ENCODE peak calls at places on chromosomes 3 and 15, in eight cellular contexts. I, F, L, O, R, G, V and A are unnamed samples.

GRCh38 chr3:129228891-129229585 is 20.4 kb upstream of the COPG1 start:
- DNase-seq in I (peak), F (no peak), L (peak), O (no peak), R (no peak), G (no peak), V (no peak), A (no peak)

GRCh38 chr15:66896611-66897010 is 168.8 kb upstream of the SMAD3 start:
- DNase-seq in I (no peak), F (no peak), L (no peak), O (no peak), R (no peak), G (no peak), V (peak), A (no peak)

GRCh38 chr3:157442729-157443128 is 6.1 kb downstream of the PTX3 start:
- DNase-seq in I (no peak), F (no peak), L (no peak), O (peak), R (no peak), G (no peak), V (no peak), A (no peak)

GRCh38 chr3:114504941-114505632 is 211.3 kb downstream of the TIGIT start:
- DNase-seq in I (no peak), F (no peak), L (no peak), O (no peak), R (no peak), G (no peak), V (no peak), A (no peak)

GRCh38 chr15:61659571-61660190 is 400.6 kb downstream of the VPS13C start:
- DNase-seq in I (no peak), F (no peak), L (no peak), O (no peak), R (no peak), G (no peak), V (no peak), A (no peak)

GRCh38 chr3:47731066-47731465 is 50.6 kb downstream of the SMARCC1 start:
- DNase-seq in I (no peak), F (no peak), L (no peak), O (no peak), R (no peak), G (no peak), V (no peak), A (no peak)

GRCh38 chr3:13710251-13710650 is 161.3 kb downstream of the FBLN2 start:
- DNase-seq in I (no peak), F (no peak), L (peak), O (no peak), R (peak), G (no peak), V (peak), A (no peak)

GRCh38 chr3:32564195-32564594 is 6.5 kb downstream of the DYNC1LI1 start:
- DNase-seq in I (no peak), F (no peak), L (no peak), O (no peak), R (no peak), G (no peak), V (no peak), A (no peak)

GRCh38 chr3:124829819-124830554 is 57.2 kb downstream of the ITGB5 start:
- DNase-seq in I (no peak), F (no peak), L (no peak), O (no peak), R (no peak), G (no peak), V (peak), A (no peak)

GRCh38 chr15:35481992-35482391 is 64.0 kb downstream of the DPH6 start:
- DNase-seq in I (no peak), F (no peak), L (no peak), O (no peak), R (no peak), G (no peak), V (no peak), A (no peak)

GRCh38 chr3:175410251-175410650 is 551.1 kb downstream of the NAALADL2 start:
- DNase-seq in I (no peak), F (no peak), L (no peak), O (no peak), R (no peak), G (no peak), V (no peak), A (no peak)

GRCh38 chr3:25690768-25691548 is 26.3 kb upstream of the TOP2B start:
- DNase-seq in I (no peak), F (no peak), L (no peak), O (no peak), R (no peak), G (no peak), V (no peak), A (no peak)

GRCh38 chr3:190716961-190717360 is 145.5 kb downstream of the GMNC start:
- DNase-seq in I (no peak), F (no peak), L (no peak), O (no peak), R (no peak), G (no peak), V (no peak), A (no peak)

GRCh38 chr3:100040846-100041245 is 73.5 kb downstream of the FILIP1L start:
- DNase-seq in I (peak), F (no peak), L (no peak), O (no peak), R (no peak), G (no peak), V (no peak), A (no peak)

GRCh38 chr15:78129098-78130011 is 1.9 kb downstream of the CIB2 start:
- DNase-seq in I (peak), F (no peak), L (no peak), O (no peak), R (no peak), G (no peak), V (no peak), A (no peak)

GRCh38 chr3:143654906-143655305 is 193.4 kb downstream of the SLC9A9 start:
- DNase-seq in I (no peak), F (no peak), L (no peak), O (no peak), R (no peak), G (no peak), V (no peak), A (no peak)

GRCh38 chr3:15361494-15362214 is 29.3 kb upstream of the SH3BP5 start:
- DNase-seq in I (no peak), F (no peak), L (no peak), O (no peak), R (no peak), G (no peak), V (no peak), A (no peak)

GRCh38 chr3:74606987-74607386 is 7.5 kb downstream of the CNTN3 start:
- DNase-seq in I (no peak), F (no peak), L (no peak), O (no peak), R (no peak), G (no peak), V (no peak), A (no peak)

GRCh38 chr3:151011427-151011826 is 38.9 kb upstream of the CLRN1 start:
- DNase-seq in I (peak), F (no peak), L (no peak), O (peak), R (no peak), G (no peak), V (no peak), A (no peak)

GRCh38 chr15:29668120-29668602 is 154.1 kb downstream of the TJP1 start:
- DNase-seq in I (peak), F (no peak), L (peak), O (no peak), R (peak), G (no peak), V (peak), A (peak)

GRCh38 chr3:11384074-11384473 is 111.9 kb downstream of the ATG7 start:
- DNase-seq in I (no peak), F (no peak), L (no peak), O (no peak), R (no peak), G (no peak), V (no peak), A (no peak)

GRCh38 chr3:168248383-168249047 is 152.8 kb upstream of the GOLIM4 start:
- DNase-seq in I (peak), F (no peak), L (peak), O (peak), R (peak), G (no peak), V (no peak), A (peak)

GRCh38 chr15:47383102-47383501 is 334.2 kb upstream of the SEMA6D start:
- DNase-seq in I (no peak), F (no peak), L (no peak), O (no peak), R (no peak), G (no peak), V (no peak), A (no peak)

GRCh38 chr3:70882104-70882503 is 569.7 kb upstream of the MDFIC2 start:
- DNase-seq in I (no peak), F (no peak), L (no peak), O (no peak), R (no peak), G (no peak), V (no peak), A (no peak)

GRCh38 chr3:17135696-17136095 is 250.9 kb downstream of the PLCL2 start:
- DNase-seq in I (peak), F (no peak), L (no peak), O (no peak), R (no peak), G (no peak), V (no peak), A (no peak)